ENCODE peak calls at places on chromosomes 4 and X, in four cellular contexts. X, R, H and J are unnamed samples.

GRCh38 chrX:485368-485767 is 98.7 kb upstream of the PPP2R3B start:
- DNase-seq in X (no peak), R (no peak), H (no peak), J (no peak)

GRCh38 chr4:176150704-176151103 is 44.7 kb downstream of the SPATA4 start:
- DNase-seq in X (no peak), R (no peak), H (no peak), J (no peak)

GRCh38 chr4:146243141-146243882 is 29.0 kb downstream of the REELD1 start:
- DNase-seq in X (no peak), R (peak; percentile 30), H (no peak), J (peak; percentile 29)

GRCh38 chr4:63728480-63729177 is 680.6 kb downstream of the TECRL start:
- DNase-seq in X (no peak), R (no peak), H (no peak), J (no peak)

GRCh38 chr4:113278324-113278934 is 229.0 kb downstream of the ANK2 start:
- DNase-seq in X (no peak), R (peak; percentile 39), H (peak; percentile 75), J (peak; percentile 39)

GRCh38 chr4:148868207-148868606 is 426.0 kb upstream of the NR3C2 start:
- DNase-seq in X (no peak), R (no peak), H (no peak), J (no peak)

GRCh38 chr4:83738895-83739294 is 203.0 kb downstream of the GPAT3 start:
- DNase-seq in X (no peak), R (no peak), H (no peak), J (no peak)

GRCh38 chr4:55468724-55469123 is 73.0 kb downstream of the TMEM165 start:
- DNase-seq in X (no peak), R (no peak), H (no peak), J (no peak)

GRCh38 chr4:118968006-118968405 is 79.4 kb downstream of the SYNPO2 start:
- DNase-seq in X (no peak), R (peak; percentile 50), H (peak; percentile 60), J (peak; percentile 67)

GRCh38 chrX:111568817-111569216 is 57.4 kb downstream of the SERTM2 start:
- DNase-seq in X (no peak), R (no peak), H (no peak), J (no peak)

GRCh38 chr4:145487626-145488025 is 6.0 kb downstream of the SMAD1 start:
- DNase-seq in X (no peak), R (no peak), H (no peak), J (no peak)

GRCh38 chr4:8409271-8410065 is 31.1 kb downstream of the ACOX3 start:
- DNase-seq in X (no peak), R (no peak), H (peak; percentile 82), J (no peak)

GRCh38 chrX:153597351-153597750 is 1.6 kb downstream of the CCNQ start:
- DNase-seq in X (no peak), R (no peak), H (no peak), J (no peak)

GRCh38 chr4:41396869-41397268 is 140.1 kb downstream of the UCHL1 start:
- DNase-seq in X (no peak), R (no peak), H (no peak), J (no peak)

GRCh38 chrX:46180258-46180687 is 364.9 kb downstream of the ZNF674 start:
- DNase-seq in X (no peak), R (no peak), H (no peak), J (no peak)

GRCh38 chrX:7462110-7462509 is 314.2 kb upstream of the PUDP start:
- DNase-seq in X (no peak), R (no peak), H (no peak), J (no peak)

GRCh38 chrX:125203379-125203736 is 116.3 kb upstream of the TEX13C start:
- DNase-seq in X (peak; percentile 56), R (no peak), H (peak; percentile 17), J (peak; percentile 4)

GRCh38 chrX:86023806-86024205 is 23.6 kb downstream of the CHM start:
- DNase-seq in X (no peak), R (no peak), H (no peak), J (no peak)

GRCh38 chr4:55186700-55187099 is 61.3 kb upstream of the KDR start:
- DNase-seq in X (no peak), R (no peak), H (no peak), J (no peak)

GRCh38 chr4:80072607-80073361 is at the start of gene ANTXR2:
- DNase-seq in X (peak; percentile 96), R (peak; percentile 88), H (peak; percentile 97), J (peak; percentile 94)
- TF ChIP-seq POLR2A in X (peak; percentile 93), R (peak; percentile 32), H (no peak), J (peak; percentile 72)

GRCh38 chr4:107742791-107743190 is 22.8 kb upstream of the PAPSS1 start:
- DNase-seq in X (no peak), R (no peak), H (no peak), J (no peak)

GRCh38 chr4:107743532-107743931 is 23.5 kb upstream of the PAPSS1 start:
- DNase-seq in X (no peak), R (no peak), H (no peak), J (no peak)

GRCh38 chr4:107740381-107740780 is 20.3 kb upstream of the PAPSS1 start:
- DNase-seq in X (no peak), R (no peak), H (no peak), J (no peak)

GRCh38 chr4:107742196-107742595 is 22.2 kb upstream of the PAPSS1 start:
- DNase-seq in X (no peak), R (no peak), H (no peak), J (no peak)

DNA sequence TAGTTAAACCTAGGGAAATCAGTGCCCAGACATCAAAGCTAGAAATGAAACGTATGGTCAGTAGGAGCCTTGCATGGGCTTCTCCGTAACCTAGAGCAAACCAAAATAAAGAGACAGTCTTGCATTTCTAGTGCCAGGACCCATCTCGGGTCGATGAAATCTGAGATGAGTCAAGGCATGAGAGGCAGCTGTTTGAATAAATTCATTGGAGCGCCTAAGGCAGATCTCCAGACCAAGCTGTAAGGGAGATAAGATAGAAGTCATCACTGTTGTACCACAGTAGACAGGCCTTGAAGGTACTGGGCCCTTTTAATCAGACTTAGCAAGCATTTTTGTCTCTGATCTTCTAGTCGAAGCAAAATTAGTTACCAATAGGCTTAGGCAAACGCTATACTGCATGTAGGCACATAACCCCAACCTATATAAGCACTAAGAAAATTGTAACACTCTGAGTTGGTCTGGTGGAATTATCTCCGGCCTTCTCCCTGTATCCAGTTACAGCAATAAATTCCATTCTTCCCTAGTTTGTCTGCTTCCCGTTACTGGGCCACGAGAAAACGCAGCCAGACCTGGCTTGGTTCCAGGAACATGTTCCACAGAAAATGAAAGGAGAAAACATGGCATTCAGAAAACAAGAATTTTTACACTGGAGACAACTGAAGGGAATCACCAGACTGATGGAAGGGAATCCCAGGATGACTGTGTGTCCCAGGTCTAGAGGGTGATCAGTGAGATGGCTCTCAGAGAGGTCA is 21.1 kb upstream of the PAPSS1 start:
- DNase-seq in X (no peak), R (peak; percentile 70), H (peak; percentile 41), J (peak; percentile 73)
- H3K4me1 ChIP-seq in X (peaks cover 15% of the 10 kb centered on the region), R (peaks cover 5% of the 10 kb centered on the region), H (peaks cover 14% of the 10 kb centered on the region), J (peaks cover 4% of the 10 kb centered on the region)

GRCh38 chr4:107034091-107034698 is 1.9 kb downstream of the DKK2 start:
- DNase-seq in X (peak; percentile 44), R (peak; percentile 28), H (peak; percentile 21), J (no peak)

GRCh38 chr4:107035711-107036601 is at the start of gene DKK2:
- DNase-seq in X (no peak), R (peak; percentile 19), H (peak; percentile 21), J (peak; percentile 12)

GRCh38 chr4:107036602-107037151 is 564 bp upstream of the DKK2 start:
- DNase-seq in X (peak; percentile 43), R (peak; percentile 6), H (no peak), J (no peak)

GRCh38 chr4:107037188-107037587 is 1.1 kb upstream of the DKK2 start:
- DNase-seq in X (peak; percentile 57), R (peak; percentile 40), H (peak; percentile 27), J (no peak)

GRCh38 chr4:107034982-107035710 is 967 bp downstream of the DKK2 start:
- DNase-seq in X (peak; percentile 56), R (peak; percentile 24), H (no peak), J (no peak)
- H3K4me3 ChIP-seq in X (no peak overlapping the region), R (peak overlapping the region; percentile 31), H (peak overlapping the region; percentile 33), J (no peak overlapping the region)

DNA sequence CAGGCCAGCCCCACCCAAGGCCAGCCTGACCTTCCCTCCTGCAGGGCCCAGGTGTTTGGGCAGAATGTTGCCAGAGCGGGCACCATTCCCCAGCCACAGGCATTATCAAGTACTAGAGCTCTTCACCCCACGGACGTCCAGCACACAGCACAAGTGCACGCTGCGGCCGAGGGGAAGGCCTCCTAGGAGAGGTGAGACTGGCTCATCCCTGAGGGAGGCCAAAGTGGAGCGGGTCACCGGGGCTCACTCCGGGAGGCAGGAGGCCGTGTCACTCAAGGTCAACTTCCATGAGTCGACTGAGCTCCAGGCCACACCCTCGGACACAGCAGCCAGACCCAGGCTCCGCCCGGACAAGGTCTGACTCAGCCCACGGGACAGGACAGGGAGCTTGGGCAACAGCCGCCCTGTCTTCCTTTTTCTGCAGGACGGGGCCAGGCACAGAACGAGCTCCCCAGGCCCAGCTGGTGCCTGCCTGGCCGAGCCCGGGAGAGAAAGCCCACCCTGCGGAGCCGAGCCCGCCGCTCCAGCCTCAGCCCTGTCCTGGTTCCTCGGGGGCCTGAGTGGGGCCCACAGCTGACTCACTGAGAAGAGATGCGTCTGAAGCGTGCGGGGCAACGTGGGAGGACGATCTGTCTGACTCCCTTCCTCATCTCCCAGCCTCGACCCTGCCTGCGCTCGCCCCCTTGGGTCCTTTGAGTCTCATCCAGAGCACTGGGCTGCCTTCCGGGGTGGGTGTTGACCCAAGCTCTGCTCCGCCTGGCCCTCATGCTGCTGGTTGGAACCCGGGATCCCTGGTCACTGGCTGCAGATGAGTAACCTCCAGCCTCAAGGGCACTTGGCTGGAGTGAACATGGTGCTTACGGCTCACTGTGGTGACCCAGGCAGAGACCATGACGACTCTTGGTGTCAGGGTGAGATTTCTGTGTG is 1.6 kb downstream of the SLC49A3 start:
- DNase-seq in X (peak; percentile 95), R (peak; percentile 40), H (peak; percentile 96), J (peak; percentile 98)
- TF ChIP-seq POLR2A in X (peak; percentile 66), R (no peak), H (no peak), J (peak; percentile 55)

GRCh38 chr4:86452323-86452995 is 92.6 kb upstream of the MAPK10 start:
- DNase-seq in X (no peak), R (peak; percentile 33), H (peak; percentile 36), J (no peak)
- H3K4me1 ChIP-seq in X (no peaks in the 10 kb centered on the region), R (peaks cover 3% of the 10 kb centered on the region), H (no peaks in the 10 kb centered on the region), J (no peaks in the 10 kb centered on the region)

GRCh38 chr4:10024303-10024702 is 3.0 kb upstream of the SLC2A9 start:
- DNase-seq in X (no peak), R (no peak), H (peak; percentile 55), J (no peak)
- H3K4me3 ChIP-seq in X (no peak overlapping the region), R (no peak overlapping the region), H (no peak overlapping the region), J (no peak overlapping the region)

GRCh38 chr4:70426789-70427188 is 29.0 kb downstream of the OPRPN start:
- DNase-seq in X (no peak), R (no peak), H (no peak), J (no peak)
- TF ChIP-seq POLR2A in X (no peak), R (no peak), H (no peak), J (no peak)